ENCODE peak calls at places on chromosomes 16 and 17, in five cellular contexts. Q, M, Z, D and A are unnamed samples.

GRCh38 chr17:8041249-8041928 is 2.5 kb downstream of the ALOX15B start:
- DNase-seq in Q (peak; percentile 32), M (peak; percentile 95), Z (no peak), D (peak; percentile 77), A (no peak)

GRCh38 chr16:28089992-28090365 is 26.5 kb upstream of the GSG1L start:
- DNase-seq in Q (no peak), M (no peak), Z (no peak), D (no peak), A (no peak)

GRCh38 chr16:83799336-83799735 is 8.4 kb upstream of the HSBP1 start:
- DNase-seq in Q (no peak), M (no peak), Z (no peak), D (no peak), A (no peak)

GRCh38 chr16:57314161-57314785 is 29.8 kb upstream of the PLLP start:
- DNase-seq in Q (no peak), M (no peak), Z (no peak), D (no peak), A (no peak)

GRCh38 chr17:46995841-46996571 is 17.0 kb upstream of the RPRML start:
- DNase-seq in Q (no peak), M (peak; percentile 67), Z (no peak), D (peak; percentile 9), A (no peak)

GRCh38 chr17:51672058-51672457 is 411.7 kb downstream of the UTP18 start:
- DNase-seq in Q (no peak), M (no peak), Z (no peak), D (no peak), A (no peak)

GRCh38 chr17:42895185-42895555 is 5.4 kb upstream of the G6PC1 start:
- DNase-seq in Q (no peak), M (peak; percentile 88), Z (peak; percentile 46), D (peak; percentile 82), A (peak; percentile 77)

GRCh38 chr17:34313164-34313563 is 6.1 kb upstream of the CCL8 start:
- DNase-seq in Q (no peak), M (peak; percentile 75), Z (no peak), D (no peak), A (no peak)

GRCh38 chr16:10929853-10930754 is 12.2 kb downstream of the DEXI start:
- DNase-seq in Q (no peak), M (no peak), Z (no peak), D (peak; percentile 46), A (no peak)

GRCh38 chr17:31534223-31534888 is 142.9 kb downstream of the RAB11FIP4 start:
- DNase-seq in Q (no peak), M (peak; percentile 9), Z (no peak), D (no peak), A (no peak)

GRCh38 chr16:77376358-77376757 is 58.5 kb downstream of the ADAMTS18 start:
- DNase-seq in Q (no peak), M (no peak), Z (no peak), D (no peak), A (no peak)

GRCh38 chr17:69878661-69879060 is 196.4 kb upstream of the KCNJ16 start:
- DNase-seq in Q (no peak), M (peak; percentile 55), Z (no peak), D (no peak), A (no peak)

GRCh38 chr17:49944451-49944850 is 24.5 kb upstream of the DLX4 start:
- DNase-seq in Q (no peak), M (no peak), Z (no peak), D (no peak), A (no peak)

GRCh38 chr16:86604436-86605220 is 26.3 kb downstream of the FOXL1 start:
- DNase-seq in Q (peak; percentile 25), M (no peak), Z (no peak), D (no peak), A (no peak)

GRCh38 chr17:250487-251300 is 69.2 kb upstream of the DOC2B start:
- DNase-seq in Q (no peak), M (no peak), Z (no peak), D (no peak), A (no peak)

GRCh38 chr16:54957403-54957802 is 26.7 kb downstream of the IRX5 start:
- DNase-seq in Q (no peak), M (no peak), Z (no peak), D (no peak), A (no peak)

GRCh38 chr16:27779719-27780161 is 229.8 kb downstream of the KATNIP start:
- DNase-seq in Q (no peak), M (peak; percentile 56), Z (no peak), D (peak; percentile 56), A (no peak)

GRCh38 chr17:8155341-8156173 is 3.4 kb upstream of the PER1 start:
- DNase-seq in Q (peak; percentile 49), M (no peak), Z (no peak), D (no peak), A (no peak)

GRCh38 chr17:17780941-17781590 is 55.7 kb downstream of the SREBF1 start:
- DNase-seq in Q (no peak), M (peak; percentile 78), Z (no peak), D (peak; percentile 71), A (peak; percentile 39)

GRCh38 chr17:65547253-65547670 is 14.2 kb downstream of the AXIN2 start:
- DNase-seq in Q (no peak), M (no peak), Z (no peak), D (peak; percentile 46), A (no peak)

DNA sequence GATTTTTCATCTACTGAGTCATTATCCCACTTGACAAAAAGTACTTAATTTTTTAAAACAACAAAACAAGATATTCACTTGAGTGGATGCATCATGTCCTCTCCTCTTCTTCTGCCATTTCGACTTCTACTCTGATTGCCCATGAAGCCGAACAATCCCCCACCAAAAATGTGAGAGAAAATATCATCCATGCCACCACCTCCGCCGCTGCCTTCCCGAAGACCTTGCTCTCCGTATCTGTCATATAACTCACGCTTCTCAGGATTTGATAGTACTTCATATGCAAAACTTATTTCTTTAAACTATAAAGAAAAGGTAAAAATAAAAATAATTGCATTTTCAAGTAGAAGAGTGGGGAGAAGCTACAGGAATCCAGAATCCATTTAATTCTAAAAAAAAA is 2.2 kb downstream of the DNAJA2 start:
- DNase-seq in Q (no peak), M (no peak), Z (no peak), D (no peak), A (no peak)
- H3K4me3 ChIP-seq in Q (no peak overlapping the region), M (no peak overlapping the region), Z (no peak overlapping the region), D (no peak overlapping the region), A (no peak overlapping the region)

GRCh38 chr17:3857261-3858105 is 11.4 kb upstream of the NCBP3 start:
- DNase-seq in Q (no peak), M (no peak), Z (no peak), D (no peak), A (no peak)

GRCh38 chr17:3848229-3848628 is 2.2 kb upstream of the NCBP3 start:
- DNase-seq in Q (no peak), M (no peak), Z (no peak), D (no peak), A (no peak)

GRCh38 chr17:3846739-3847670 is 959 bp upstream of the NCBP3 start:
- DNase-seq in Q (no peak), M (no peak), Z (no peak), D (no peak), A (no peak)

GRCh38 chr17:3851461-3852100 is 5.5 kb upstream of the NCBP3 start:
- DNase-seq in Q (no peak), M (no peak), Z (no peak), D (no peak), A (no peak)

DNA sequence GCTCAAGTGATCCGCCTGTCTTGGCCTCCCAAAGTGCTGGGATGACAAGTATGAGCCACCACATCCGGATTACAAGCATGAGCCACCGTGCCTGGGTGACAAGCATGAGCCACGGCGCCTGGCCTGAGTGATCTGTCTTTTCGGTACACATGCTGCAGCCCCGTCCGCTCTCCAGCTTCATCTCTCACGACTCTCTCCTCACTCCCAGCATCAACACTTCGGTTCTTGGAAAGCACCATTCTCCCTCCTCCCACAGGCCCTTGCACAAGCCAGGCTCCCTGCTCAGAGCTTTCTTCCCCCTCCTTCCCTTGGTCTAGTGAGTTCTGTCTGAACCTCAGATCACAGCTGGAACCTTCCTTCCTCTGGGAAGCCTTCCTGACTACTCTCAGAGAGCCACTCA is 6.5 kb upstream of the NCBP3 start:
- DNase-seq in Q (no peak), M (peak; percentile 38), Z (no peak), D (no peak), A (no peak)
- H3K4me3 ChIP-seq in Q (no peak overlapping the region), M (no peak overlapping the region), Z (no peak overlapping the region), D (no peak overlapping the region), A (no peak overlapping the region)

DNA sequence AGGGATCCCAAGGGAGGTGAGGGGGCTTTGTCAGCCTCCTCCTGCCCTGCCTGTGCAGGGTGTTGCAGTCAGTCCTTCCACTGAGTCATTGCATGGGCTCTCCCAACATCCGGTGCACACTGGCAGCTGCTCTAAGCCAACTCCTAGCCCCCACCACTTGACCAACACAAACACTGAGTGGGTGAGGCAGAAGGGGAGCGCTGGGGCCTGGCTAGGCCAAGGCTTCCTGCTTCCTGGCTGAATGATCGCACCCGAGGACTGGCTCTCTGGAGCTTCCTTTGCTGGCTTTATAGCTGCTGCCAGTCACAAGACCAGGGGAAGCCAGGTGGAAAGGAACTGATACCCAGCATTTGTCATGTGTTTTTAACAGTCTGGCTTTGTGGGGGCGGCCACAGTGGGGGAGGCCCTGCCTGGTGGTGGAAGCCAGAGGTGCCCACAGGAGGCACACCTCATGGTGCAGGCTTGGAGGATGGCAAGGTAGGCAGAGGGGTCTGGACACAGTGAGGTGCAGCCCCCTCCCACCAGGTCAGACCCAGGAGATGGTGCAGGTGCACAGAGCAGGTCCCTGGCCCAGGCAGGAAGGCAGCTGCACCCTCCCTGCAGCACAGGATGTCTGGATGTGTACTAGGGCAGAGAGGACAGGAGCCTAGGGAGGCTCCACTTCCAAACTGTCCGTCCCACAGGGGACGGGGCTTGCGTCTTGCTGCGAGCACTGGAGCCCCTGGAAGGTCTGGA is 6.9 kb downstream of the MPG start:
- DNase-seq in Q (peak; percentile 19), M (peak; percentile 93), Z (peak; percentile 84), D (peak; percentile 92), A (peak; percentile 95)
- H3K4me3 ChIP-seq in Q (no peak overlapping the region), M (no peak overlapping the region), Z (no peak overlapping the region), D (no peak overlapping the region), A (no peak overlapping the region)

GRCh38 chr16:67174706-67175231 is 4.4 kb downstream of the NOL3 start:
- DNase-seq in Q (no peak), M (no peak), Z (no peak), D (no peak), A (no peak)

GRCh38 chr16:67170948-67171649 is 761 bp downstream of the NOL3 start:
- DNase-seq in Q (no peak), M (no peak), Z (no peak), D (no peak), A (no peak)

GRCh38 chr16:67173323-67173722 is 3.0 kb downstream of the NOL3 start:
- DNase-seq in Q (no peak), M (no peak), Z (no peak), D (no peak), A (no peak)

GRCh38 chr16:67176662-67177061 is 6.3 kb downstream of the NOL3 start:
- DNase-seq in Q (no peak), M (no peak), Z (no peak), D (no peak), A (no peak)

GRCh38 chr16:67173808-67174705 is 3.7 kb downstream of the NOL3 start:
- DNase-seq in Q (peak; percentile 60), M (peak; percentile 85), Z (peak; percentile 84), D (peak; percentile 82), A (no peak)
- H3K4me3 ChIP-seq in Q (peak overlapping the region; percentile 58), M (peak overlapping the region; percentile 52), Z (peak overlapping the region; percentile 49), D (peak overlapping the region; percentile 30), A (peak overlapping the region; percentile 31)

GRCh38 chr17:59804910-59805381 is 87.8 kb downstream of the TUBD1 start:
- DNase-seq in Q (no peak), M (peak; percentile 52), Z (no peak), D (no peak), A (no peak)
- H3K4me3 ChIP-seq in Q (no peak overlapping the region), M (peak overlapping the region; percentile 13), Z (peak overlapping the region; percentile 27), D (no peak overlapping the region), A (no peak overlapping the region)

GRCh38 chr17:81394377-81394747 is 895 bp upstream of the BAHCC1 start:
- DNase-seq in Q (no peak), M (no peak), Z (no peak), D (no peak), A (no peak)
- H3K4me3 ChIP-seq in Q (no peak overlapping the region), M (peak overlapping the region; percentile 27), Z (peak overlapping the region; percentile 34), D (no peak overlapping the region), A (no peak overlapping the region)